ENCODE peak calls at places on chromosomes 7 and 10, in ten cellular contexts. J is testis, L is B cell, Z is choroid plexus epithelial cell, W is kidney, O is endothelial cell, N is mesothelial cell of epicardium, E is RWPE2, G is adrenal gland, K is GM13977. D is an unnamed sample.
A peak's percentile ranks its signal among the peaks of the same experiment; 100 is the strongest.

GRCh38 chr7:83150310-83150709 is 12.4 kb downstream of the PCLO start:
- DNase-seq in J (no peak), L (no peak), Z (peak; percentile 5), W (no peak), O (no peak), N (no peak), E (no peak), G (no peak), K (no peak), D (no peak)

GRCh38 chr7:12570529-12571461 is at the start of gene SCIN:
- DNase-seq in J (peak; percentile 30), L (no peak), Z (no peak), W (peak; percentile 88), O (peak; percentile 35), N (peak; percentile 64), E (no peak), G (no peak), K (peak; percentile 15), D (no peak)

GRCh38 chr10:24825551-24825950 is 101.9 kb upstream of the ARHGAP21 start:
- DNase-seq in J (no peak), L (no peak), Z (peak; percentile 65), W (no peak), O (no peak), N (no peak), E (no peak), G (no peak), K (no peak), D (no peak)

GRCh38 chr10:15313034-15313433 is 58.1 kb downstream of the FAM171A1 start:
- DNase-seq in J (no peak), L (no peak), Z (no peak), W (no peak), O (no peak), N (no peak), E (no peak), G (peak; percentile 17), K (no peak), D (no peak)

GRCh38 chr7:35498416-35498815 is 196.5 kb downstream of the HERPUD2 start:
- DNase-seq in J (no peak), L (no peak), Z (no peak), W (no peak), O (no peak), N (no peak), E (no peak), G (no peak), K (no peak), D (no peak)

GRCh38 chr7:110105840-110106239 is 985.1 kb upstream of the LRRN3 start:
- DNase-seq in J (no peak), L (no peak), Z (no peak), W (no peak), O (no peak), N (no peak), E (no peak), G (no peak), K (no peak), D (no peak)

GRCh38 chr10:119769886-119770285 is 44.0 kb downstream of the INPP5F start:
- DNase-seq in J (no peak), L (no peak), Z (peak; percentile 54), W (no peak), O (no peak), N (no peak), E (no peak), G (no peak), K (no peak), D (no peak)

GRCh38 chr10:128950159-128950956 is 516.7 kb upstream of the MGMT start:
- DNase-seq in J (no peak), L (no peak), Z (no peak), W (no peak), O (no peak), N (no peak), E (no peak), G (no peak), K (no peak), D (no peak)

DNA sequence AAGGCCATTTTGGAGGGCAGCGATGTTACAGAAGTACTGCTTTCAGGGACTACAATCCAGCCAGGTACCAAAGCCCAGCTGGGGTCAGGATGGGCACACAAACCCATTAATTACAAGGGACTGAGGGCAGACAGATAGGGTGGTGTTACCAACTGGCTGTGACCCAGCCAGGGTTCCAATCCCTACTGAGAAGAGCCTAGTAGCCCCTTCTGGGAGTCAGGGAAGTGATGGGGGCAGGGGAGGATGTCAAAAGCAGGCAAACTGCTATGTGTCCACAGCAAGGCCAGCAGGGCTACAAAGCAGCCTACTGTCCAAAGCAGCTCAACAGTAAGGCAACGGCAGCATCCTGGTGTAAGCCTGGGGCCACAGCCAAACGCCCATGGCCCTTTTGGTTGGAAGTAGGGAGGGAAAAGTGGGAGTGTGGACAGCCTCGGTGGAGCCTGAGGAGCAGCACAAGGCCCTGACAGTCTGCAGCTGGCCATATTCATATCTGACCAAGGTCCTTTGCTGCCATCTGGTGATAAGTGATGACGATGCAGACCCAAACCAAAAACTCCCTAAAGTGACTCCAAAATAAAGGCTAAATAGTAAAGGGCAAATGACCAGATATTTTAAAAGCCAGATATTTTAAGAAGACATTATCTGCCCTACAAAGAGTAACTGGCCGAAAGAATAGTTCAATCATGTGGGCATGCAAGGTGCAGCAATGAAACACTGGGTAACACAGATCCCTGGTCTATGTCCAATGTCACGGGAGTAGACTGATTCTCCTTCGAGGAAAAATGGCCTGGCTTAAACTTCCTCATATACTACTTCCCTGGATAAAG is 56.9 kb downstream of the XPNPEP1 start:
- DNase-seq in J (no peak), L (no peak), Z (peak; percentile 42), W (no peak), O (peak; percentile 28), N (no peak), E (no peak), G (peak; percentile 45), K (no peak), D (no peak)
- TF ChIP-seq CTCF in J (peak; percentile 14), L (no peak), Z (peak; percentile 47), W (peak; percentile 23), O (no peak), N (peak; percentile 46), E (peak; percentile 27), G (no peak), K (peak; percentile 16), D (peak; percentile 14)

GRCh38 chr10:27355918-27356573 is 115.4 kb upstream of the ACBD5 start:
- DNase-seq in J (no peak), L (no peak), Z (no peak), W (no peak), O (no peak), N (no peak), E (no peak), G (no peak), K (no peak), D (no peak)
- TF ChIP-seq CTCF in J (no peak), L (no peak), Z (no peak), W (no peak), O (no peak), N (no peak), E (peak; percentile 11), G (no peak), K (no peak), D (no peak)

GRCh38 chr7:45407730-45408406 is 166.3 kb upstream of the ADCY1 start:
- DNase-seq in J (no peak), L (no peak), Z (no peak), W (no peak), O (peak; percentile 57), N (no peak), E (no peak), G (no peak), K (no peak), D (no peak)
- TF ChIP-seq CTCF in J (no peak), L (no peak), Z (no peak), W (no peak), O (peak; percentile 8), N (no peak), E (no peak), G (no peak), K (no peak), D (no peak)

GRCh38 chr10:35563266-35563891 is 41.8 kb upstream of the GJD4 start:
- DNase-seq in J (peak; percentile 60), L (no peak), Z (peak; percentile 89), W (no peak), O (peak; percentile 71), N (peak; percentile 60), E (no peak), G (peak; percentile 61), K (peak; percentile 69), D (peak; percentile 8)
- TF ChIP-seq CTCF in J (peak; percentile 86), L (peak; percentile 98), Z (peak; percentile 100), W (peak; percentile 97), O (peak; percentile 100), N (peak; percentile 93), E (peak; percentile 99), G (peak; percentile 79), K (peak; percentile 98), D (peak; percentile 100)

GRCh38 chr7:1922870-1923236 is 252.8 kb downstream of the ELFN1 start:
- DNase-seq in J (no peak), L (no peak), Z (peak; percentile 17), W (no peak), O (no peak), N (no peak), E (no peak), G (no peak), K (no peak), D (no peak)
- TF ChIP-seq CTCF in J (no peak), L (no peak), Z (no peak), W (no peak), O (no peak), N (no peak), E (peak; percentile 19), G (no peak), K (no peak), D (peak; percentile 42)

GRCh38 chr7:40483630-40484029 is 348.8 kb downstream of the SUGCT start:
- DNase-seq in J (no peak), L (no peak), Z (peak; percentile 36), W (no peak), O (no peak), N (no peak), E (no peak), G (no peak), K (no peak), D (no peak)
- TF ChIP-seq CTCF in J (no peak), L (no peak), Z (peak; percentile 57), W (no peak), O (no peak), N (no peak), E (no peak), G (no peak), K (no peak), D (no peak)

DNA sequence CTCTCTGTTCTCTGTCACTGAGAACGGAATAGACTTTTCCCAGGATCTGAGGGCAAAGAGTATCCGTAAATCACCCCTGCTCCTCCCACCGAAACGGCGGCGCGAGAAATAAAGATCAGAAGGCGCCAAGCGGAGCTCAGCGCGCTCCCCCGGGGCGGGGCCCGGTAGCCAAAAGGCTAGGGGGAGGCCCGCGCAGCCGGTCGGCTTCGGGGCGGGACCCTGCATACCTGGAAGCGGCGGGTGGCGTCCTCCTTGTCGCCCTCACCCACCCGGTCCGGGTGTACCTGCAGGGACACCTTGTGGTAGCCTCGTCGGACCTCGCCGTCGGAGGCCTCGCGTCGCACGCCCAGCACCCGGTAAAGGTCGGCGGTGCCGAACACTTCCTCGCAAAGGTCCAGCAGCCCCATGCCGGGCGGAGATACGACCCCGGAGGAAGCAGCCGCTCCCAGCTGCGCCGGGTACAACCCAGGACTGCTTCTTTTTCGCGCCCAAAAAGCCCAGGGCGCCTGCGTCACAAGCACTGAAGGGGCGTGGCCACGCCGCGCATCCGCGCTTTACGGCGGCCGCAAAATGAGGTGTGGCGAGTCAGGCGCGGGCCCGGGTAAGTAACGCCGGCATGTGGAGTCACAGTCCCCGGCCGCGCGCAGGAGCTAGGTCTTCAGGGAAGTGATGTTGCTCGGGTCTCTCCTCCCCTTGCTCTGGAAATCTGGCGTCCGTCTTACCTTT is at the start of gene DNAJC9:
- DNase-seq in J (peak; percentile 98), L (peak; percentile 95), Z (peak; percentile 95), W (peak; percentile 98), O (peak; percentile 99), N (peak; percentile 97), E (peak; percentile 93), G (peak; percentile 96), K (peak; percentile 92), D (peak; percentile 75)
- TF ChIP-seq CTCF in J (no peak), L (no peak), Z (no peak), W (no peak), O (no peak), N (no peak), E (no peak), G (no peak), K (peak; percentile 25), D (no peak)